ENCODE peak calls at places on chromosomes 11 and 22, in ten cellular contexts. T is NCI-H2029, Y is AG04450, V is heart right ventricle, H is astrocyte of the spinal cord, E is lower lobe of right lung, N is stomach, F is NCI-H510A treated with DMSO at 0.1 percent for 48 hours, Q is endothelial cell, I is RPMI8226. G is an unnamed sample.
A peak's percentile ranks its signal among the peaks of the same experiment; 100 is the strongest.

GRCh38 chr11:131465746-131466145 is 95.3 kb downstream of the NTM start:
- DNase-seq in Q (peak; percentile 57), E (no peak), H (no peak), Y (no peak), T (no peak), V (no peak), I (no peak), F (no peak), N (no peak), G (no peak)

GRCh38 chr11:132007184-132007583 is 636.8 kb downstream of the NTM start:
- DNase-seq in T (no peak), I (no peak), Y (no peak), E (no peak), H (no peak), V (no peak), Q (no peak), F (no peak), N (no peak), G (no peak)

GRCh38 chr11:66318576-66318970 is 1.7 kb upstream of the CD248 start:
- DNase-seq in E (no peak), I (no peak), H (no peak), Q (no peak), V (no peak), N (no peak), T (no peak), F (no peak), Y (no peak), G (no peak)

GRCh38 chr11:116422976-116423375 is 349.8 kb downstream of the BUD13 start:
- DNase-seq in T (no peak), F (no peak), E (no peak), I (no peak), H (no peak), Y (no peak), N (no peak), V (no peak), Q (peak; percentile 26), G (no peak)

GRCh38 chr11:46678741-46679130 is 21.7 kb downstream of the ARHGAP1 start:
- DNase-seq in N (no peak), T (no peak), I (no peak), E (no peak), Q (no peak), V (no peak), Y (no peak), H (no peak), F (no peak), G (no peak)

GRCh38 chr22:39439170-39439569 is 17.6 kb upstream of the MGAT3 start:
- DNase-seq in H (peak; percentile 47), V (no peak), I (no peak), N (no peak), T (no peak), Y (no peak), F (no peak), Q (no peak), E (no peak), G (no peak)

GRCh38 chr22:48553694-48554308 is 1273.9 kb downstream of the BRD1 start:
- DNase-seq in Q (no peak), T (no peak), E (no peak), Y (no peak), F (no peak), V (no peak), H (no peak), N (no peak), I (no peak), G (no peak)

GRCh38 chr11:96199563-96200025 is 143.4 kb downstream of the MAML2 start:
- DNase-seq in H (peak; percentile 84), Q (no peak), E (no peak), F (no peak), V (no peak), I (no peak), Y (no peak), N (no peak), T (no peak), G (no peak)

GRCh38 chr11:65293909-65294381 is 20.7 kb upstream of the CDC42EP2 start:
- DNase-seq in N (no peak), Q (no peak), F (no peak), I (no peak), V (peak; percentile 67), Y (no peak), H (no peak), T (no peak), E (no peak), G (no peak)

GRCh38 chr11:7563269-7563668 is 49.5 kb downstream of the PPFIBP2 start:
- DNase-seq in Q (no peak), Y (no peak), E (no peak), I (no peak), T (no peak), V (no peak), F (no peak), N (no peak), H (no peak), G (no peak)

G was measured in stimulated activated naive B cell treated with anti-CD40 and anti-IgM and Interleukin-4, amounts not matched to agents 10 μg/mL and 1 μg/mL and 100 μg/mL, for 72 hours.